ENCODE peak calls at places on chromosome 19, in five cellular contexts. Y is left kidney; U is stimulated activated CD8-positive, alpha-beta memory T cell treated with anti-CD3 and anti-CD28 coated beads, Interleukin-7, amount 100 ng/mL, for 48 hours; L is heart left ventricle; B is activated CD8-positive, alpha-beta memory T cell treated with anti-CD3 and anti-CD28 coated beads for 24 hours. C is an unnamed sample.

GRCh38 chr19:10290876-10291553 is 1.3 kb downstream of the ICAM5 start:
- DNase-seq in Y (peak; percentile 61), U (no peak), L (peak; percentile 75), B (peak; percentile 81), C (no peak)

GRCh38 chr19:4279530-4280422 is 710 bp downstream of the SHD start:
- DNase-seq in Y (peak; percentile 40), U (no peak), L (no peak), B (no peak), C (no peak)

GRCh38 chr19:58400638-58400915 is 5.1 kb downstream of the RNF225 start:
- DNase-seq in Y (no peak), U (no peak), L (no peak), B (no peak), C (no peak)

GRCh38 chr19:39261704-39262103 is 6.5 kb upstream of the IFNL2 start:
- DNase-seq in Y (no peak), U (no peak), L (no peak), B (no peak), C (no peak)

GRCh38 chr19:7257148-7258041 is 36.8 kb downstream of the INSR start:
- DNase-seq in Y (peak; percentile 21), U (no peak), L (no peak), B (no peak), C (no peak)

GRCh38 chr19:35895911-35896642 is 4.3 kb downstream of the NFKBID start:
- DNase-seq in Y (no peak), U (no peak), L (no peak), B (no peak), C (no peak)

GRCh38 chr19:16867211-16867610 is 21.6 kb upstream of the F2RL3 start:
- DNase-seq in Y (no peak), U (no peak), L (no peak), B (no peak), C (no peak)

GRCh38 chr19:23406716-23407115 is 11.4 kb upstream of the ZNF91 start:
- DNase-seq in Y (no peak), U (no peak), L (no peak), B (no peak), C (no peak)

GRCh38 chr19:11324079-11324661 is 15.3 kb downstream of the RAB3D start:
- DNase-seq in Y (peak; percentile 81), U (no peak), L (peak; percentile 84), B (no peak), C (peak; percentile 18)

GRCh38 chr19:42005504-42005903 is 11.5 kb upstream of the ATP1A3 start:
- DNase-seq in Y (no peak), U (no peak), L (no peak), B (no peak), C (no peak)

GRCh38 chr19:51201712-51202111 is 23.2 kb upstream of the CD33 start:
- DNase-seq in Y (no peak), U (no peak), L (no peak), B (no peak), C (no peak)

GRCh38 chr19:9309974-9310446 is 372 bp upstream of the ZNF699 start:
- DNase-seq in Y (peak; percentile 97), U (no peak), L (peak; percentile 94), B (no peak), C (peak; percentile 76)

GRCh38 chr19:15112385-15112784 is 5.2 kb downstream of the SYDE1 start:
- DNase-seq in Y (peak; percentile 21), U (no peak), L (no peak), B (no peak), C (no peak)

GRCh38 chr19:28313633-28314032 is 899.3 kb downstream of the UQCRFS1 start:
- DNase-seq in Y (peak; percentile 72), U (no peak), L (peak; percentile 45), B (no peak), C (no peak)

GRCh38 chr19:5775668-5776309 is 8.8 kb downstream of the PRR22 start:
- DNase-seq in Y (no peak), U (no peak), L (no peak), B (no peak), C (no peak)

GRCh38 chr19:4633140-4633967 is 6.0 kb upstream of the TNFAIP8L1 start:
- DNase-seq in Y (peak; percentile 64), U (no peak), L (peak; percentile 71), B (peak; percentile 71), C (peak; percentile 46)

GRCh38 chr19:6233051-6233826 is 46.5 kb downstream of the MLLT1 start:
- DNase-seq in Y (no peak), U (no peak), L (peak; percentile 83), B (no peak), C (no peak)

GRCh38 chr19:2221250-2221831 is 14.8 kb downstream of the PLEKHJ1 start:
- DNase-seq in Y (no peak), U (no peak), L (no peak), B (no peak), C (no peak)

GRCh38 chr19:13132471-13133166 is 14.6 kb downstream of the NACC1 start:
- DNase-seq in Y (no peak), U (no peak), L (no peak), B (peak; percentile 71), C (peak; percentile 65)

GRCh38 chr19:17475541-17476115 is 5.3 kb downstream of the SLC27A1 start:
- DNase-seq in Y (peak; percentile 58), U (no peak), L (peak; percentile 79), B (no peak), C (no peak)

GRCh38 chr19:55341191-55342043 is 1.7 kb downstream of the KMT5C start:
- DNase-seq in Y (peak; percentile 92), U (peak; percentile 50), L (peak; percentile 73), B (peak; percentile 79), C (peak; percentile 73)

GRCh38 chr19:40089462-40089861 is 1.3 kb downstream of the ZNF780A start:
- DNase-seq in Y (no peak), U (no peak), L (peak; percentile 40), B (no peak), C (no peak)

GRCh38 chr19:50723069-50723468 is at the start of gene CLEC11A:
- DNase-seq in Y (peak; percentile 77), U (no peak), L (peak; percentile 81), B (no peak), C (no peak)

GRCh38 chr19:53511933-53512374 is 26.0 kb upstream of the ZNF331 start:
- DNase-seq in Y (peak; percentile 90), U (no peak), L (peak; percentile 54), B (peak; percentile 71), C (no peak)

GRCh38 chr19:32570081-32570785 is 10.8 kb upstream of the PDCD5 start:
- DNase-seq in Y (peak; percentile 82), U (no peak), L (peak; percentile 43), B (no peak), C (peak; percentile 12)

GRCh38 chr19:49847731-49848696 is 2.9 kb upstream of the PTOV1 start:
- DNase-seq in Y (no peak), U (no peak), L (no peak), B (peak; percentile 61), C (no peak)

GRCh38 chr19:6765738-6766356 is 1.4 kb downstream of the SH2D3A start:
- DNase-seq in Y (peak; percentile 78), U (no peak), L (no peak), B (no peak), C (no peak)

GRCh38 chr19:38527466-38528136 is 90.2 kb downstream of the MAP4K1 start:
- DNase-seq in Y (no peak), U (no peak), L (no peak), B (no peak), C (no peak)

GRCh38 chr19:11422163-11423068 is 3.3 kb upstream of the RGL3 start:
- DNase-seq in Y (peak; percentile 67), U (peak; percentile 49), L (peak; percentile 86), B (peak; percentile 84), C (peak; percentile 66)

GRCh38 chr19:1251233-1251502 is 2.8 kb downstream of the MIDN start:
- DNase-seq in Y (peak; percentile 88), U (no peak), L (peak; percentile 91), B (no peak), C (no peak)

GRCh38 chr19:10390652-10391286 is 10.4 kb upstream of the TYK2 start:
- DNase-seq in Y (peak; percentile 82), U (no peak), L (peak; percentile 61), B (peak; percentile 82), C (peak; percentile 45)

GRCh38 chr19:18109731-18110671 is 12.4 kb downstream of the MAST3 start:
- DNase-seq in Y (peak; percentile 64), U (no peak), L (peak; percentile 74), B (peak; percentile 85), C (peak; percentile 45)

GRCh38 chr19:16527971-16528521 is 14.2 kb downstream of the CHERP start:
- DNase-seq in Y (no peak), U (no peak), L (no peak), B (peak; percentile 67), C (peak; percentile 29)

GRCh38 chr19:6772028-6772865 is at the start of gene VAV1:
- DNase-seq in Y (no peak), U (peak; percentile 63), L (peak; percentile 65), B (peak; percentile 89), C (peak; percentile 69)

GRCh38 chr19:16139752-16140151 is 3.7 kb upstream of the HSH2D start:
- DNase-seq in Y (no peak), U (no peak), L (no peak), B (no peak), C (no peak)

GRCh38 chr19:18156841-18157464 is 4.0 kb downstream of the PIK3R2 start:
- DNase-seq in Y (peak; percentile 73), U (no peak), L (peak; percentile 95), B (no peak), C (no peak)

GRCh38 chr19:9342610-9343304 is 18.8 kb downstream of the ZNF559 start:
- DNase-seq in Y (no peak), U (no peak), L (no peak), B (no peak), C (no peak)

C was measured in activated T-cell treated with anti-CD3 and anti-CD28 coated beads for 48 hours.